ENCODE peak calls at places on chromosomes 4 and X, in six cellular contexts. B, O, X, R, H and Y are unnamed samples.

GRCh38 chrX:23493941-23494374 is 159.3 kb downstream of the PTCHD1 start:
- DNase-seq in X (no peak), R (peak), H (no peak), O (no peak), B (no peak), Y (peak)

GRCh38 chrX:81202413-81202794 is 502 bp downstream of the SH3BGRL start:
- DNase-seq in X (no peak), H (no peak), R (peak), O (no peak), B (no peak), Y (peak)

GRCh38 chr4:164579270-164579942 is 174.5 kb upstream of the SMIM31 start:
- DNase-seq in B (no peak), O (no peak), H (no peak), X (no peak), R (no peak), Y (no peak)

GRCh38 chrX:151902813-151903591 is 9.7 kb upstream of the MAGEA4 start:
- DNase-seq in B (no peak), H (no peak), R (peak), O (no peak), X (peak), Y (peak)

GRCh38 chr4:41256131-41256739 is 493 bp upstream of the UCHL1 start:
- DNase-seq in O (no peak), X (peak), H (peak), B (no peak), R (peak), Y (no peak)

GRCh38 chr4:7328913-7329638 is 105.7 kb downstream of the PSAPL1 start:
- DNase-seq in R (peak), B (no peak), O (no peak), H (no peak), X (peak), Y (peak)

GRCh38 chrX:51395807-51396728 is 63.4 kb downstream of the NUDT10 start:
- DNase-seq in O (no peak), H (peak), X (no peak), B (no peak), R (no peak), Y (no peak)

GRCh38 chr4:79852305-79852730 is 220.7 kb downstream of the ANTXR2 start:
- DNase-seq in O (no peak), H (no peak), R (peak), B (peak), X (no peak), Y (peak)

GRCh38 chr4:173522160-173522873 is 7.7 kb downstream of the HAND2 start:
- DNase-seq in B (peak), R (peak), H (peak), O (no peak), X (peak), Y (no peak)

GRCh38 chr4:7647932-7648812 is 213.4 kb upstream of the PSAPL1 start:
- DNase-seq in O (no peak), R (peak), X (no peak), B (no peak), H (no peak), Y (peak)

GRCh38 chrX:151870603-151871002 is 42.1 kb upstream of the MAGEA4 start:
- DNase-seq in H (no peak), X (peak), B (no peak), R (peak), O (no peak), Y (peak)

GRCh38 chr4:7422898-7423180 is 11.9 kb downstream of the PSAPL1 start:
- DNase-seq in O (no peak), H (no peak), X (no peak), R (no peak), B (no peak), Y (no peak)

GRCh38 chrX:150216716-150217115 is 146.4 kb upstream of the MAMLD1 start:
- DNase-seq in H (no peak), O (no peak), R (no peak), X (no peak), B (peak), Y (no peak)

GRCh38 chr4:10806993-10807645 is 122.6 kb upstream of the CLNK start:
- DNase-seq in R (no peak), O (no peak), B (no peak), H (no peak), X (no peak), Y (no peak)

GRCh38 chr4:15455290-15455689 is 14.4 kb upstream of the CC2D2A start:
- DNase-seq in H (no peak), B (peak), O (no peak), X (no peak), R (peak), Y (peak)

GRCh38 chrX:15579778-15580747 is 20.7 kb downstream of the ACE2 start:
- DNase-seq in R (peak), B (no peak), O (no peak), H (no peak), X (no peak), Y (no peak)

GRCh38 chr4:151743128-151743854 is 17.5 kb downstream of the GATB start:
- DNase-seq in H (no peak), X (no peak), B (no peak), O (peak), R (no peak), Y (no peak)

GRCh38 chr4:5678977-5679376 is 29.4 kb downstream of the EVC2 start:
- DNase-seq in B (peak), R (no peak), H (no peak), O (no peak), X (no peak), Y (peak)

GRCh38 chrX:36160056-36160455 is 240.5 kb downstream of the CFAP47 start:
- DNase-seq in H (no peak), X (no peak), B (no peak), R (no peak), O (no peak), Y (no peak)

GRCh38 chrX:49292400-49293362 is 10.8 kb upstream of the GAGE10 start:
- DNase-seq in B (peak), H (no peak), R (no peak), O (no peak), X (no peak), Y (no peak)

GRCh38 chr4:70564033-70564432 is 28.0 kb upstream of the AMBN start:
- DNase-seq in X (no peak), O (no peak), R (no peak), H (no peak), B (no peak), Y (no peak)

GRCh38 chrX:110795645-110796510 is at the start of gene CHRDL1:
- DNase-seq in O (no peak), R (no peak), H (peak), B (peak), X (no peak), Y (no peak)

GRCh38 chrX:13373807-13374187 is 53.9 kb upstream of the ATXN3L start:
- DNase-seq in R (peak), B (peak), X (peak), O (no peak), H (no peak), Y (peak)

GRCh38 chrX:19658030-19658429 is 142.7 kb upstream of the MAP3K15 start:
- DNase-seq in X (no peak), R (no peak), O (no peak), B (no peak), H (no peak), Y (no peak)

GRCh38 chr4:17173300-17173699 is 274.9 kb upstream of the LDB2 start:
- DNase-seq in X (no peak), H (no peak), B (no peak), R (no peak), O (no peak), Y (no peak)

GRCh38 chr4:174627473-174627872 is 105.2 kb upstream of the HPGD start:
- DNase-seq in R (no peak), O (no peak), B (no peak), X (no peak), H (no peak), Y (no peak)

GRCh38 chr4:113684534-113685091 is 76.9 kb downstream of the CAMK2D start:
- DNase-seq in R (peak), O (peak), X (no peak), H (peak), B (no peak), Y (peak)

GRCh38 chr4:22458112-22458511 is 57.8 kb downstream of the ADGRA3 start:
- DNase-seq in R (no peak), O (no peak), H (no peak), B (no peak), X (no peak), Y (no peak)

GRCh38 chrX:141301017-141301416 is 58.7 kb upstream of the SPANXC start:
- DNase-seq in O (no peak), H (no peak), R (no peak), B (no peak), X (no peak), Y (no peak)

GRCh38 chr4:120057416-120057815 is 9.2 kb downstream of the MAD2L1 start:
- DNase-seq in H (no peak), O (no peak), X (no peak), R (no peak), B (no peak), Y (no peak)

GRCh38 chr4:86450189-86450588 is 90.3 kb upstream of the MAPK10 start:
- DNase-seq in X (no peak), R (no peak), H (no peak), B (no peak), O (no peak), Y (no peak)

GRCh38 chrX:117788339-117788738 is 328.3 kb downstream of the KLHL13 start:
- DNase-seq in H (no peak), B (no peak), X (no peak), O (no peak), R (no peak), Y (no peak)

GRCh38 chr4:168502886-168503285 is 6.0 kb downstream of the PALLD start:
- DNase-seq in X (no peak), R (no peak), B (no peak), H (no peak), O (no peak), Y (no peak)

GRCh38 chr4:22678851-22679517 is 13.8 kb upstream of the GBA3 start:
- DNase-seq in R (no peak), B (no peak), X (no peak), O (no peak), H (no peak), Y (no peak)

GRCh38 chr4:150126880-150127236 is 48.6 kb downstream of the DCLK2 start:
- DNase-seq in O (peak), B (no peak), R (peak), X (no peak), H (no peak), Y (peak)

DNA sequence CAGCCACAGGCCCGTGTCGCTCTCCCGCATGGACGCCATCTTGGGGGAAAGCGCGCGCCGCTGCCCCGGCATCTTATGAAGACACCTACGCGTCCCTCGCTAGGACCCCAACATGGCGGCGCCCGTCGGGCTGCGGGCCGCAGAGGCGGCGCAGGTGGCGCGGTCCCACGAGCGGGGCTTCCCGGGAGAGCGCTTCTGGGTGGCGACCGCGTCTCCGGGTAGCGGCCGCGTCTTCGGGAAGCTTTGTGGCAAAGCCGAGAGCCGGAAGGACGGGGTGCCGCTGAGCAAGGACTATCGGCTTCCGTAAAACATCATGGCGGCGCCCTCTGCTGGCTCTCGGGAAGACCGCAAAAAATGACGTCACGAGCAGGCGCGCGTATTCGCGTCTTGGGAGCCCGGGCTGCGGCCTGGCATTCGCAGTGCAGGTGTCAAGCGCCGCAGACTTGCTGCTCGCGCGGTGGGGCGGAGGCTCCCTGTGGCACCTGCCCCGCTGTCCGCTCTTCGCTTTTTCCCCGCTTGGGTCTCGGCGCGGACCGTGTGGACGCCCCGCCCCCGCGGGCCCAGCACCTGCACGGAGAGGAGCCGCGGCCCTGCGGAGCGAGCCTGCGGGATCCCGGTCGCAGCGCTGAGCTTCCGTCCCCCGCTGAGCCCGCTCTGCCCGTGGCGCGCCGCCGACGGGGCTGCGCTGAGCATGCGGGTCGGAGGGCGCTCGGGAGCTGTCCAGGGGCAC is at the start of gene NELFA:
- DNase-seq in B (peak), O (peak), R (peak), H (peak), X (peak), Y (peak)
- TF ChIP-seq CTCF in B (no peak), O (no peak), R (peak), H (peak), X (peak), Y (no peak)

DNA sequence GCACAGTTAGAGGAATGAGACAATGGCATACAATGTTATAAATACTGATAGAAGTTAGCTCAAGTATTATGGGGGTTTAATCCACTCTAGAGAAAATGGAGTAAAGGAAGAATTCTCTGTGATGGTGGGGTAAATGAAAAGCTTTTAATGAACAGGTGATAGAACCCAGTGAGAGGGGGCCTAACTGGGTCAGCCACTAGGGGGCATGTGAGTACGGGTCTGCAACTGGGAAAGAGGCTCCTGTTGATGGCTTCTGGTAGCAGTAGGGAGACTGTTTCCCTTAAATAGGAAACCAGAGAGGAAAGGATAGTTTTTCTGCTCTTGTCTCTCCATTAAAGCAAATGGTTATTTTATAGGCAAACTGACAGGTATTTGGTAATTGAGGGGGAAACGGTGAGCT is 132.8 kb upstream of the GPR101 start:
- DNase-seq in H (peak), B (no peak), X (no peak), O (peak), R (no peak), Y (peak)
- TF ChIP-seq CTCF in H (no peak), B (no peak), X (no peak), O (no peak), R (no peak), Y (peak)

DNA sequence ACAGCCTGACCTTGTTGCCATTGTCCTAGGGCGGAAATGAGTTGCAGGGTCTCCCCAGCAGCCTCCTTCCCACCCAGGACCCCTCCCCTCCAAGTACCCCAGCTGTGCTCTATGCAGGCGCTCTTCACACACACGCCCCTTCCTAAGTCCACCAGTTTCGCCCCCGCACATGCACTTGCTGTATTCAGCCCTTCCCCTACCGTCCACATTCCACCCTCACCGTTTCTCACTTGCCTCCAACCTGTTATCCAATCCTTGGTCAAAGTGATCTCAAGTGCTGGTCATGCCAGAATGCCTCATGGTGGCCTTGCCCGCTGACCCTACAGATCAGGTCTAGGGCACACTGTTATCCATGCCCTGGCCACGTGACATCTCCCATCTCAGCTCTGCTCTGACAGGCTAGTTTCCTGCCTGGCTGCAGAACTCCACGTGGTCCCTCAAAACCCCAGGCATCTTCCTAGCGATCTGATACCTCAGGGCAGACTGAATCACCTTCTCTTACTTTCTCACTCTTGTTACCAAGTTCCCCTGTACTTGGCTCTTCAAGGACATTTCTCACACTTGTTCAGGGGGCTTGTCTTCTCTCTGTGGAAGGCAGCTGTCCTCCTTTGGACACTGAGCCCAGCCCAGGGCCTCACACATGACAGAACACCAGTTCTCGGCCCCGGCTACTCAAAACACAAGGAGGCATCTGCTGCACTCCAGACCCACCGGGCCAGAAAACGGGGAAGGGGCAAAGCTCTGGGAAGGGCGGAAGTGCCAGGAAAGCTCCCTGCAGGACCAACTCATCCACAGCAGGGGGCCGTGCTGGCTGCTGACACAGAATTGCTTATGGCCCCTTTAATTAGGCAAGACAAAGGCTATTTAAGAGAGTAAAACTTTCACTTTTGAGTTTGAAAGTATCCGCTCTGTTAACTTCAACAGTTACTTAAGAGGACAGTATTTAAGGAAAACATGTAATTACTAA is 39.9 kb downstream of the NSG1 start:
- DNase-seq in X (no peak), O (no peak), B (peak), H (no peak), R (no peak), Y (no peak)
- TF ChIP-seq CTCF in X (peak), O (no peak), B (no peak), H (no peak), R (no peak), Y (no peak)

GRCh38 chr4:19224820-19225219 is 1026.9 kb upstream of the SLIT2 start:
- DNase-seq in B (no peak), R (peak), O (peak), X (no peak), H (peak), Y (peak)
- TF ChIP-seq CTCF in B (no peak), R (no peak), O (no peak), X (no peak), H (peak), Y (peak)

DNA sequence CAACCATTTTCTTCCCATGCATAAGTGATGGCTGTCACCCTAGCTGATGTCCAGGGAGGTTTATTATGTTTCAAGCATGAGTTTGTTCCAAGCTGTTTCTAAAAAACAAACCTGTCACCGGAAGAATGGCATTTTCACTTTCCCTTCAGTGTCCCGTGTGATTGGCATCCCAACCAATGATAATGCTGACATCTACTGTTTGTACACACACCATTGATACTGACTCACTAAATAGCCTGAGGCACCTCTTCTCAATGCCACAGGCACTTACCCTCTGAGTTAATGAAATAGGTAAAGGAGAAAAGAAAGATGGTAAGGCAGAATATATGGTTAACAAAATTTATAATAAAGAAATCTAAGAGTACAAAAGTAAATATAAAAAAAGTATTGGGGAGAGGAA is 23.1 kb upstream of the VCX2 start:
- DNase-seq in B (no peak), R (no peak), O (no peak), X (no peak), H (no peak), Y (peak)
- TF ChIP-seq CTCF in B (no peak), R (no peak), O (no peak), X (no peak), H (no peak), Y (no peak)

DNA sequence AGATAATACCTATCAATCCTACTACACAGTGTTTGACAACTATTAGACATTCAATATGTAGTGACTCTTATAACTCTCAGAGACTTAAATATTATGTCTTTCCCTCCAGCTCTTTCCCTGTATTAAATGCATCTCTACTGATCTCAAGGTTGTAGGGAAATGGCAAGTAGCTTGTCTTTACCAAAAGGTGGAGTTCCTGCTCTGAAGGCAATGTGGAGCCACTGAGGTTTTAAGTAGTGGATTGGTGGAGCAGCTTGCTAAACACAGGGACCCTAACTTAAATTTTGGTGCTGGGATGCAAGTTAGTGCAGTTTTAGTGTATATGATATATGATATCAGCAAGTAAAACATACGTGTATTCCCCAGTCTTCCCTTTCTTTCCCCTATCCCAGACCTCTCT is 13.1 kb downstream of the FNIP2 start:
- DNase-seq in H (peak), X (no peak), B (no peak), R (no peak), O (no peak), Y (no peak)
- TF ChIP-seq CTCF in H (no peak), X (no peak), B (no peak), R (no peak), O (no peak), Y (no peak)

GRCh38 chrX:104310084-104310483 is 55.4 kb upstream of the ESX1 start:
- DNase-seq in B (no peak), O (no peak), H (no peak), X (no peak), R (peak), Y (peak)
- TF ChIP-seq CTCF in B (no peak), O (no peak), H (peak), X (peak), R (peak), Y (peak)

GRCh38 chr4:176660561-176660960 is 132.2 kb downstream of the VEGFC start:
- DNase-seq in O (no peak), X (no peak), R (peak), H (no peak), B (no peak), Y (peak)
- TF ChIP-seq CTCF in O (no peak), X (peak), R (peak), H (no peak), B (no peak), Y (no peak)